ENCODE peak calls at places on chromosomes 13 and 19, in six cellular contexts. X, Q, M, C, S and Y are unnamed samples.

GRCh38 chr19:3586124-3586626 is 897 bp downstream of the GIPC3 start:
- DNase-seq in X (no peak), Q (no peak), M (peak), C (peak), S (peak), Y (peak)

GRCh38 chr19:47821460-47822020 is at the start of gene CRX:
- DNase-seq in X (no peak), Q (no peak), M (no peak), C (no peak), S (no peak), Y (no peak)

GRCh38 chr19:35155441-35155840 is 906 bp downstream of the FXYD5 start:
- DNase-seq in X (no peak), Q (no peak), M (peak), C (no peak), S (no peak), Y (no peak)

GRCh38 chr19:44552324-44552723 is 22.8 kb upstream of the CEACAM20 start:
- DNase-seq in X (peak), Q (peak), M (peak), C (peak), S (peak), Y (peak)

GRCh38 chr19:10643968-10644290 is 10.2 kb upstream of the ILF3 start:
- DNase-seq in X (no peak), Q (no peak), M (no peak), C (no peak), S (no peak), Y (no peak)

GRCh38 chr13:114057131-114058050 is 75.0 kb downstream of the RASA3 start:
- DNase-seq in X (no peak), Q (no peak), M (no peak), C (no peak), S (no peak), Y (no peak)

GRCh38 chr13:62357887-62358645 is 942.4 kb upstream of the PCDH20 start:
- DNase-seq in X (peak), Q (peak), M (no peak), C (peak), S (no peak), Y (peak)

GRCh38 chr19:49436381-49437017 is 4.8 kb downstream of the SLC17A7 start:
- DNase-seq in X (no peak), Q (no peak), M (peak), C (peak), S (peak), Y (no peak)

GRCh38 chr19:51821921-51822716 is 27.2 kb downstream of the FPR3 start:
- DNase-seq in X (no peak), Q (no peak), M (no peak), C (no peak), S (no peak), Y (no peak)

GRCh38 chr19:47377208-47377701 is 28.1 kb downstream of the DHX34 start:
- DNase-seq in X (no peak), Q (no peak), M (no peak), C (no peak), S (no peak), Y (no peak)

GRCh38 chr19:50835103-50835784 is 1.9 kb upstream of the KLK15 start:
- DNase-seq in X (no peak), Q (no peak), M (no peak), C (no peak), S (no peak), Y (no peak)

GRCh38 chr19:4401482-4402170 is 814 bp upstream of the CHAF1A start:
- DNase-seq in X (no peak), Q (no peak), M (no peak), C (no peak), S (no peak), Y (no peak)

GRCh38 chr19:13906525-13906904 is 514 bp downstream of the CC2D1A start:
- DNase-seq in X (peak), Q (no peak), M (no peak), C (no peak), S (no peak), Y (no peak)

GRCh38 chr13:23514076-23514475 is 56.1 kb upstream of the TNFRSF19 start:
- DNase-seq in X (no peak), Q (no peak), M (no peak), C (no peak), S (no peak), Y (no peak)

GRCh38 chr13:113033054-113033453 is 64.0 kb downstream of the MCF2L start:
- DNase-seq in X (no peak), Q (no peak), M (no peak), C (no peak), S (no peak), Y (no peak)

GRCh38 chr13:55815458-55816033 is 1325.2 kb upstream of the PRR20A start:
- DNase-seq in X (no peak), Q (no peak), M (no peak), C (no peak), S (no peak), Y (no peak)

GRCh38 chr13:114129649-114130062 is 2.8 kb downstream of the RASA3 start:
- DNase-seq in X (no peak), Q (no peak), M (no peak), C (no peak), S (no peak), Y (no peak)

GRCh38 chr19:23832717-23833327 is 74.1 kb upstream of the ZNF681 start:
- DNase-seq in X (no peak), Q (no peak), M (no peak), C (no peak), S (no peak), Y (no peak)

GRCh38 chr13:24038846-24039330 is 121.6 kb upstream of the SPATA13 start:
- DNase-seq in X (peak), Q (no peak), M (no peak), C (no peak), S (no peak), Y (no peak)

GRCh38 chr19:17766543-17767131 is 15.4 kb downstream of the FCHO1 start:
- DNase-seq in X (peak), Q (peak), M (no peak), C (peak), S (peak), Y (peak)

GRCh38 chr13:100941811-100942361 is 267.3 kb upstream of the TMTC4 start:
- DNase-seq in X (no peak), Q (no peak), M (no peak), C (no peak), S (no peak), Y (no peak)

GRCh38 chr13:29832899-29833298 is 17.5 kb downstream of the UBL3 start:
- DNase-seq in X (no peak), Q (no peak), M (no peak), C (no peak), S (no peak), Y (no peak)

GRCh38 chr13:104008571-104009435 is 942.6 kb upstream of the SLC10A2 start:
- DNase-seq in X (no peak), Q (no peak), M (no peak), C (no peak), S (no peak), Y (no peak)

GRCh38 chr13:41700790-41701310 is 243.5 kb downstream of the RGCC start:
- DNase-seq in X (no peak), Q (no peak), M (no peak), C (no peak), S (no peak), Y (no peak)

GRCh38 chr13:91744284-91744683 is 345.9 kb downstream of the GPC5 start:
- DNase-seq in X (no peak), Q (no peak), M (no peak), C (no peak), S (no peak), Y (no peak)

GRCh38 chr19:16896913-16897571 is 8.2 kb downstream of the F2RL3 start:
- DNase-seq in X (peak), Q (peak), M (peak), C (peak), S (peak), Y (peak)

GRCh38 chr13:59415498-59415897 is 748.2 kb downstream of the DIAPH3 start:
- DNase-seq in X (no peak), Q (no peak), M (no peak), C (no peak), S (no peak), Y (no peak)
- TF ChIP-seq SP1 in X (no peak), Q (no peak), M (no peak), C (no peak), S (no peak), Y (no peak)

DNA sequence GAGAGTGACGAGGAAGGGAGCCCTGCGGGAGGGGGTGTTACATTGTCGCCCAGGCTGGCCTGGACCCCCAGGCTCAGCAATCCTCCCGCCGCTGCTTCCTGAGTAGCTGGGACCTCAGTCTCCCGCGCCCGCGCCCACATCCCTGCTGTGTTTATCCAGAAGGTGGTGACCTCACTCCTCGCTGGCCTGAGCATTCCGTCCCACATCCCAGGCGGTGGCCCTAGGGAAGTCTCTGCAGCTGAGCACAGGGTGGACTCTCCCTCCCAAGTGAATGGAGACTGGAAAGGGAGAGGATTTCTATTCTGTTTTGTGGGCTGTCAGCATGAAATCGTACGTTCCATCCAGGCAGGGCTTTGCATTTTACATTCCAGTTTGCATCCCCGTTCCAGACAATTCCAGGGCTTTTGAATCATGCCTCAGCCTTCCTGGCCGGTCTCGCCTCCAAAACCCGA is 401 bp upstream of the ZNF765 start:
- DNase-seq in X (peak), Q (no peak), M (peak), C (peak), S (no peak), Y (peak)
- TF ChIP-seq SP1 in X (no peak), Q (no peak), M (no peak), C (no peak), S (no peak), Y (no peak)

GRCh38 chr19:57887195-57887941 is 1.5 kb downstream of the ZNF814 start:
- DNase-seq in X (no peak), Q (no peak), M (no peak), C (peak), S (no peak), Y (no peak)
- TF ChIP-seq SP1 in X (no peak), Q (no peak), M (no peak), C (no peak), S (peak), Y (no peak)

GRCh38 chr19:2055871-2056809 is 5.1 kb upstream of the MKNK2 start:
- DNase-seq in X (no peak), Q (peak), M (no peak), C (no peak), S (peak), Y (no peak)
- TF ChIP-seq SP1 in X (no peak), Q (no peak), M (no peak), C (no peak), S (no peak), Y (no peak)

DNA sequence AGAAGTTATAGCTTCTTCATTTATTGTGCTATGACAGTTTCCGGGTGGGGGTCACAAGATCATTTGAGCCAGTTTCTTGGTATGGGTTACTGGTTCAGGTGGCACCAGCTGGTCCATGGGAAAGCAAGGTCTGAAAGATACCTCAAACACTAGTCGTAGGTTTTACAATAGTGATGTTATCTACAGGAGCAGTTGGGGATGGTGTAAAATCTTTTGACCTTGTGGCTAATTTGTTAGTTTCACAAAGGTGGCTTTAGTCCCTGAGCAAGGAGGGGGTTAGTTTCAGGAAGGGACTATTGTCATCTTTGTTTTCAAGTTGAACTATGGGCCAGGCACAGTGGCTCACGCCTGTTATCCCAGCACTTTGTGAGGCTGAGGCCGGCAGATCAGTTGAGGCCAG is 24.6 kb downstream of the CHST8 start:
- DNase-seq in X (no peak), Q (no peak), M (no peak), C (no peak), S (no peak), Y (no peak)
- TF ChIP-seq SP1 in X (no peak), Q (no peak), M (no peak), C (no peak), S (no peak), Y (no peak)

DNA sequence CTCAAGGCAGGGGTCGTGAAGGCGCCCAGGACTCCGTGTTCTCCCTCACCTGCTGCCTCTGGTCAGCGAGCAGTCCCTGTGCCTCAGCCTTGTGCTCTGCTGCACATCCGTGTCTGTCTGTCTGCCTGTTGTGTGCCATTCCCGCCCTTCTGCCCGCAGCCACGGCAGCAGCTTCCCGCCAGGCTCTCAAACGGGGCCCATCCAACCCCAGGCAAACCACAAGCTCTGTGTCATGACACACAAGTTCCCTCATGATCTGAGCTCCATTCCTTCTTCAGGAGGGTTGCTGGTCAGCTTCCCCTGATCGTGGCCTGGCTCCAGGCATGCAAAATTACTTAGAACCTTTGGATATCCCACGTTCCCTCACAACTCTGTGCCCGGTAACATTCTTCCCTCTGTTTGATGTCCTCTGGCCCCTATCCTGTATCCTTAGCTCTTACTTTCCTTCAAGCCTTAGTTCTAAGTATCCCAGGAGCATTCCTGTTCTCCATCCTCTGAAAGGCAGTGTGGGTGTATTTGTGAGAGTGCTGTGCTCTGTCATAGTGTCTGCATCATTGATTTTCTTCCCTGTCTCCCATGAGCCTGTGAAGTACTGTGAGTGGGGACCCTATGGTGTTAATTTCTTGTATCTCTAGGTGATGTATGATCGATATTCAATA is 3.2 kb downstream of the GPR183 start:
- DNase-seq in X (no peak), Q (no peak), M (no peak), C (no peak), S (no peak), Y (no peak)
- TF ChIP-seq SP1 in X (no peak), Q (no peak), M (no peak), C (no peak), S (no peak), Y (no peak)

DNA sequence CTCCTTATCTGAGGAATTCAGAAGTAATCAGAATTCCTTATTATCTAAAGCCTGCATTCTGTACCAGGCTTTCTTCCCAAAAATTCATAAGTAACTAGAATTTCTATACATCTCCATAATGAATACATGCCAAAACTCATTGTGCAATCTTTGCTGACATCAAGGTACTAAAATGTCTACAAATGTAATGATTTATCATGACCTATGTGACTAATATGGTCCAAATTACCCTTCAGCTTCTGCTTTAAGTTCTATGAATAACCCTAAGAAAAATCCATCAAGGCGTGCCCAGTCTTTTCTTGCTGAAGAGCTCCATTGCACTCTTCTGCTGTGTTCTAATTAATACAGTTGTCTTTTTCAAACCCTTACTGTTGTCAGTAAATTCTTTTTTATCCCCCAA is 58.5 kb upstream of the SLITRK1 start:
- DNase-seq in X (no peak), Q (no peak), M (no peak), C (no peak), S (no peak), Y (no peak)
- TF ChIP-seq SP1 in X (no peak), Q (no peak), M (no peak), C (no peak), S (no peak), Y (no peak)

DNA sequence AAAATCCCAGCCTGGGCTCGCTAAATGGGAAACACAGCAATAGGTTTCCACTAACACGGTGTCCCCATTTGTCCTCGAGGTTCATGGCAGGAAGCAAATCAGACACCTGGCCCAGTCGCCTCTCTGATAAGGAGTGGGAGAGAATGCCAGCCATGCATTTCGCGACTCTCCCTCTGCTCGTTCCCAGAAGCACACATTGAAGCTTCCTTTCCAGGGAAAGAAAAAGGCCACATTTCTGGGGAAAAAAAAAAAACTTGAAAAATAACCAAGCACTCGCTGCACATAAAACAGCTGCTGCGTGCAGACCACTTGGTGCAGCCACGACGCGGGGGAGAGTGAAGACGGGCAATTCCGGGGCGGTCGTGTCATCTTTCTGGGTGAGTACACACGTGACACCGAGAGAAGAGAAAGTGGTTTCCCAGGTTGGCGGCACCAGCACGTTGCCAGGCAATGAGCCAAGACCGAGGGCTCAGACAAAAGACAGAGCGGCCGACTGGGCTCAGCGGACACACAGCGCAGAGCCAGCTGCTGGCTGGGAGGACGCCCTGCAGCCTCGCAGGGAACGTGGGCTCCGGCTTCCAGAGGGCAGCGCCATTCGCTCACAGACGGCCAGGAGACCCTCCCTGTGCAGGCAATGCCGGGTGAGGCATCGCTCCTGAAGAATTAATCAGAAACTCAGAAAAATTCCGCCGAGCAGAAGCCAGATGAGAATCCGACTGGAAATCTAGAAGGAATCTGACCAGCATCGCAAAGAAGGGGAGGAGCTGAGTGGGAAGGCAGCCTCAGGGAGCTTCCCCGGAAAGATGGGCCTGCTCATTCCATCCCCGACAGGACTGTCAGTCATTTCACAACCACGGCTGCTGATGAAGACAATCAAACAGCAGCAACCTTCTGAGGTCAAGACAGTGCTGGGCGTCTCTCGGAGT is 83.2 kb upstream of the IRS2 start:
- DNase-seq in X (no peak), Q (no peak), M (no peak), C (peak), S (no peak), Y (no peak)
- TF ChIP-seq SP1 in X (no peak), Q (no peak), M (no peak), C (no peak), S (no peak), Y (no peak)

GRCh38 chr13:76939215-76939614 is 9.1 kb upstream of the ACOD1 start:
- DNase-seq in X (no peak), Q (no peak), M (no peak), C (no peak), S (no peak), Y (no peak)

GRCh38 chr13:76937416-76937815 is 10.9 kb upstream of the ACOD1 start:
- DNase-seq in X (no peak), Q (peak), M (no peak), C (no peak), S (no peak), Y (no peak)

GRCh38 chr13:76942363-76942762 is 5.9 kb upstream of the ACOD1 start:
- DNase-seq in X (no peak), Q (no peak), M (no peak), C (no peak), S (no peak), Y (no peak)

GRCh38 chr13:76934671-76935070 is 13.6 kb upstream of the ACOD1 start:
- DNase-seq in X (no peak), Q (no peak), M (no peak), C (no peak), S (no peak), Y (no peak)

DNA sequence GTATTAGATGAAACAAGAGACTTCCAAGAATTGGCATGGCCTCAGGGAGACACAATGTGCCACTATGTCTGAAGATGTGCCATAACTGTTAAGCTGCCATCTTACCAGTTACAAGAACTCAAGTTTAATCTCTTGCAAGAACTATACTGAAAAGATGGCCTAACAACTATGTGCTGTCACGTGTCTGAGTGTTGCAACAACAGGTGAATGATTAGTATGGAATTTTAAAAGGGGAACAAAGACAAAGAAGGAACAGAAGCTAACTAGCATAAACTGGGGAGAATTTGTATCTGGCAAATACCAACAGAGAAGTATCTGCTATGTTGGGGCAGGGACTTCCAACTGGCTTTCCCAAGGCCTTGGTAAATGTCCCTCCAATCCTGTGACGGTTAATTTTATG is 11.6 kb upstream of the ACOD1 start:
- DNase-seq in X (no peak), Q (no peak), M (no peak), C (no peak), S (no peak), Y (no peak)
- TF ChIP-seq SP1 in X (no peak), Q (no peak), M (no peak), C (no peak), S (no peak), Y (no peak)

GRCh38 chr19:7689165-7689564 is 8.5 kb downstream of the TRAPPC5 start:
- DNase-seq in X (no peak), Q (no peak), M (no peak), C (no peak), S (no peak), Y (no peak)
- TF ChIP-seq SP1 in X (no peak), Q (no peak), M (no peak), C (no peak), S (no peak), Y (no peak)